ENCODE peak calls at places on chromosome 14, in six cellular contexts. Z is HT1080; J is cardiac fibroblast; S is adrenal gland; F is activated CD4-positive, alpha-beta T cell treated with anti-CD3 and anti-CD28 coated beads, Interleukin-2, amount 50 U/mL, for 1 hour; N is stimulated activated CD8-positive, alpha-beta memory T cell treated with anti-CD3 and anti-CD28 coated beads, Interleukin-4, amount 100 ng/mL, for 1 hour. R is an unnamed sample.

GRCh38 chr14:63203618-63204406 is 431 bp upstream of the RHOJ start:
- DNase-seq in Z (peak), F (no peak), S (peak), J (peak), N (no peak), R (peak)

GRCh38 chr14:84421611-84422010 is 1108.3 kb upstream of the FLRT2 start:
- DNase-seq in F (no peak), N (no peak), S (no peak), J (peak), Z (no peak), R (no peak)

GRCh38 chr14:103679351-103679750 is 35.9 kb downstream of the XRCC3 start:
- DNase-seq in F (peak), Z (no peak), J (peak), N (no peak), S (peak), R (no peak)

GRCh38 chr14:23613242-23614070 is 22.7 kb upstream of the DHRS2 start:
- DNase-seq in J (no peak), F (no peak), S (no peak), N (no peak), Z (no peak), R (no peak)

GRCh38 chr14:99537399-99537798 is 56.2 kb downstream of the CCNK start:
- DNase-seq in S (peak), F (no peak), J (peak), N (no peak), Z (peak), R (peak)

GRCh38 chr14:22598896-22599244 is 770 bp downstream of the ABHD4 start:
- DNase-seq in S (peak), F (no peak), N (no peak), Z (peak), J (peak), R (peak)

GRCh38 chr14:104370256-104370870 is 209.2 kb upstream of the C14orf180 start:
- DNase-seq in N (no peak), Z (no peak), F (no peak), S (peak), J (no peak), R (no peak)

GRCh38 chr14:40656301-40656700 is 950.4 kb upstream of the LRFN5 start:
- DNase-seq in N (no peak), Z (no peak), F (no peak), S (no peak), J (no peak), R (no peak)

GRCh38 chr14:94599656-94600004 is 12.6 kb upstream of the SERPINA3 start:
- DNase-seq in N (no peak), Z (no peak), S (no peak), J (no peak), F (no peak), R (no peak)

GRCh38 chr14:63650336-63650952 is 8.8 kb upstream of the WDR89 start:
- DNase-seq in F (peak), J (no peak), Z (no peak), S (no peak), N (peak), R (no peak)

GRCh38 chr14:21723431-21724045 is 49.9 kb upstream of the OR4E1 start:
- DNase-seq in S (no peak), J (peak), F (peak), N (no peak), Z (peak), R (no peak)

GRCh38 chr14:49582211-49582977 is 3.8 kb downstream of the RPS29 start:
- DNase-seq in N (no peak), Z (peak), J (no peak), S (no peak), F (no peak), R (no peak)

GRCh38 chr14:101717663-101718490 is 43.6 kb upstream of the PPP2R5C start:
- DNase-seq in Z (no peak), S (no peak), N (no peak), F (no peak), J (no peak), R (no peak)

GRCh38 chr14:94125659-94126418 is 3.6 kb downstream of the IFI27L2 start:
- DNase-seq in J (no peak), Z (no peak), N (no peak), S (no peak), F (no peak), R (no peak)

GRCh38 chr14:102150083-102150482 is 10.4 kb downstream of the WDR20 start:
- DNase-seq in S (no peak), F (no peak), Z (no peak), N (no peak), J (no peak), R (no peak)

GRCh38 chr14:63277784-63278183 is 41.0 kb downstream of the GPHB5 start:
- DNase-seq in Z (no peak), S (no peak), N (no peak), J (no peak), F (no peak), R (no peak)

GRCh38 chr14:76576047-76576741 is 185.1 kb upstream of the VASH1 start:
- DNase-seq in S (peak), Z (no peak), N (no peak), J (peak), F (no peak), R (no peak)

GRCh38 chr14:106286697-106287290 is 760.4 kb downstream of the TMEM121 start:
- DNase-seq in S (peak), J (no peak), Z (peak), N (no peak), F (peak), R (no peak)